ENCODE peak calls at places on chromosome 13, in eight cellular contexts. One of them, this sample, is unnamed.

GRCh38 chr13:33606692-33607091 is 211.3 kb upstream of the RFC3 start:
- DNase-seq in adrenal gland: no peak
- DNase-seq in cardiac muscle cell: peak
- DNase-seq in upper lobe of right lung: no peak
- DNase-seq in ovary: no peak
- DNase-seq in prostate gland: no peak
- DNase-seq in astrocyte of the spinal cord: peak
- DNase-seq in heart right ventricle: no peak
- DNase-seq in this sample: peak

GRCh38 chr13:51520524-51520923 is 63.7 kb upstream of the WDFY2 start:
- DNase-seq in adrenal gland: no peak
- DNase-seq in cardiac muscle cell: no peak
- DNase-seq in upper lobe of right lung: no peak
- DNase-seq in ovary: no peak
- DNase-seq in prostate gland: peak
- DNase-seq in astrocyte of the spinal cord: peak
- DNase-seq in heart right ventricle: no peak
- DNase-seq in this sample: peak

GRCh38 chr13:89267734-89268133 is 1596.6 kb downstream of the SLITRK5 start:
- DNase-seq in adrenal gland: no peak
- DNase-seq in cardiac muscle cell: no peak
- DNase-seq in upper lobe of right lung: no peak
- DNase-seq in ovary: no peak
- DNase-seq in prostate gland: no peak
- DNase-seq in astrocyte of the spinal cord: peak
- DNase-seq in heart right ventricle: no peak
- DNase-seq in this sample: peak

GRCh38 chr13:32314271-32314967 is 744 bp downstream of the ZAR1L start:
- DNase-seq in adrenal gland: peak
- DNase-seq in cardiac muscle cell: no peak
- DNase-seq in upper lobe of right lung: peak
- DNase-seq in ovary: peak
- DNase-seq in prostate gland: no peak
- DNase-seq in astrocyte of the spinal cord: no peak
- DNase-seq in heart right ventricle: peak
- DNase-seq in this sample: no peak

GRCh38 chr13:30581582-30581981 is 36.1 kb upstream of the USPL1 start:
- DNase-seq in adrenal gland: no peak
- DNase-seq in cardiac muscle cell: peak
- DNase-seq in upper lobe of right lung: no peak
- DNase-seq in ovary: no peak
- DNase-seq in prostate gland: no peak
- DNase-seq in astrocyte of the spinal cord: no peak
- DNase-seq in heart right ventricle: no peak
- DNase-seq in this sample: peak

GRCh38 chr13:102877285-102877684 is 31.5 kb downstream of the ERCC5 start:
- DNase-seq in adrenal gland: no peak
- DNase-seq in cardiac muscle cell: no peak
- DNase-seq in upper lobe of right lung: no peak
- DNase-seq in ovary: no peak
- DNase-seq in prostate gland: no peak
- DNase-seq in astrocyte of the spinal cord: peak
- DNase-seq in heart right ventricle: no peak
- DNase-seq in this sample: peak

GRCh38 chr13:56166864-56167263 is 973.9 kb upstream of the PRR20A start:
- DNase-seq in adrenal gland: no peak
- DNase-seq in cardiac muscle cell: no peak
- DNase-seq in upper lobe of right lung: no peak
- DNase-seq in ovary: no peak
- DNase-seq in prostate gland: no peak
- DNase-seq in astrocyte of the spinal cord: no peak
- DNase-seq in heart right ventricle: no peak
- DNase-seq in this sample: no peak

GRCh38 chr13:27208514-27208913 is 36.9 kb upstream of the USP12 start:
- DNase-seq in adrenal gland: no peak
- DNase-seq in cardiac muscle cell: no peak
- DNase-seq in upper lobe of right lung: no peak
- DNase-seq in ovary: no peak
- DNase-seq in prostate gland: no peak
- DNase-seq in astrocyte of the spinal cord: no peak
- DNase-seq in heart right ventricle: no peak
- DNase-seq in this sample: no peak

GRCh38 chr13:51840141-51840540 is 4.8 kb downstream of the TMEM272 start:
- DNase-seq in adrenal gland: no peak
- DNase-seq in cardiac muscle cell: no peak
- DNase-seq in upper lobe of right lung: no peak
- DNase-seq in ovary: no peak
- DNase-seq in prostate gland: no peak
- DNase-seq in astrocyte of the spinal cord: no peak
- DNase-seq in heart right ventricle: no peak
- DNase-seq in this sample: no peak

GRCh38 chr13:75415720-75416119 is 66.2 kb downstream of the TBC1D4 start:
- DNase-seq in adrenal gland: no peak
- DNase-seq in cardiac muscle cell: no peak
- DNase-seq in upper lobe of right lung: no peak
- DNase-seq in ovary: no peak
- DNase-seq in prostate gland: no peak
- DNase-seq in astrocyte of the spinal cord: peak
- DNase-seq in heart right ventricle: no peak
- DNase-seq in this sample: peak

GRCh38 chr13:52164989-52165388 is 5.6 kb upstream of the NEK3 start:
- DNase-seq in adrenal gland: no peak
- DNase-seq in cardiac muscle cell: no peak
- DNase-seq in upper lobe of right lung: no peak
- DNase-seq in ovary: no peak
- DNase-seq in prostate gland: no peak
- DNase-seq in astrocyte of the spinal cord: no peak
- DNase-seq in heart right ventricle: no peak
- DNase-seq in this sample: no peak

GRCh38 chr13:24627864-24628418 is 52.3 kb upstream of the ATP12A start:
- DNase-seq in adrenal gland: no peak
- DNase-seq in cardiac muscle cell: no peak
- DNase-seq in upper lobe of right lung: no peak
- DNase-seq in ovary: no peak
- DNase-seq in prostate gland: no peak
- DNase-seq in astrocyte of the spinal cord: no peak
- DNase-seq in heart right ventricle: no peak
- DNase-seq in this sample: no peak

GRCh38 chr13:29513981-29514719 is 81.3 kb downstream of the SLC7A1 start:
- DNase-seq in adrenal gland: no peak
- DNase-seq in cardiac muscle cell: peak
- DNase-seq in upper lobe of right lung: peak
- DNase-seq in ovary: no peak
- DNase-seq in prostate gland: no peak
- DNase-seq in astrocyte of the spinal cord: no peak
- DNase-seq in heart right ventricle: no peak
- DNase-seq in this sample: no peak

GRCh38 chr13:54449922-54450321 is 1421.3 kb downstream of the OLFM4 start:
- DNase-seq in adrenal gland: no peak
- DNase-seq in cardiac muscle cell: no peak
- DNase-seq in upper lobe of right lung: no peak
- DNase-seq in ovary: no peak
- DNase-seq in prostate gland: no peak
- DNase-seq in astrocyte of the spinal cord: no peak
- DNase-seq in heart right ventricle: no peak
- DNase-seq in this sample: no peak

GRCh38 chr13:80340643-80341097 is 256 bp downstream of the SPRY2 start:
- DNase-seq in adrenal gland: peak
- DNase-seq in cardiac muscle cell: no peak
- DNase-seq in upper lobe of right lung: no peak
- DNase-seq in ovary: no peak
- DNase-seq in prostate gland: no peak
- DNase-seq in astrocyte of the spinal cord: peak
- DNase-seq in heart right ventricle: no peak
- DNase-seq in this sample: peak

GRCh38 chr13:46278474-46278873 is 66.7 kb downstream of the LRRC63 start:
- DNase-seq in adrenal gland: no peak
- DNase-seq in cardiac muscle cell: peak
- DNase-seq in upper lobe of right lung: no peak
- DNase-seq in ovary: no peak
- DNase-seq in prostate gland: no peak
- DNase-seq in astrocyte of the spinal cord: no peak
- DNase-seq in heart right ventricle: no peak
- DNase-seq in this sample: no peak

GRCh38 chr13:110713981-110714797 is 689 bp downstream of the ING1 start:
- DNase-seq in adrenal gland: peak
- DNase-seq in cardiac muscle cell: peak
- DNase-seq in upper lobe of right lung: peak
- DNase-seq in ovary: peak
- DNase-seq in prostate gland: peak
- DNase-seq in astrocyte of the spinal cord: peak
- DNase-seq in heart right ventricle: peak
- DNase-seq in this sample: peak

GRCh38 chr13:87889241-87889640 is 218.1 kb downstream of the SLITRK5 start:
- DNase-seq in adrenal gland: no peak
- DNase-seq in cardiac muscle cell: no peak
- DNase-seq in upper lobe of right lung: no peak
- DNase-seq in ovary: no peak
- DNase-seq in prostate gland: no peak
- DNase-seq in astrocyte of the spinal cord: no peak
- DNase-seq in heart right ventricle: no peak
- DNase-seq in this sample: no peak

GRCh38 chr13:90890435-90890834 is 457.1 kb upstream of the MIR17HG start:
- DNase-seq in adrenal gland: no peak
- DNase-seq in cardiac muscle cell: no peak
- DNase-seq in upper lobe of right lung: no peak
- DNase-seq in ovary: no peak
- DNase-seq in prostate gland: no peak
- DNase-seq in astrocyte of the spinal cord: no peak
- DNase-seq in heart right ventricle: no peak
- DNase-seq in this sample: no peak

DNA sequence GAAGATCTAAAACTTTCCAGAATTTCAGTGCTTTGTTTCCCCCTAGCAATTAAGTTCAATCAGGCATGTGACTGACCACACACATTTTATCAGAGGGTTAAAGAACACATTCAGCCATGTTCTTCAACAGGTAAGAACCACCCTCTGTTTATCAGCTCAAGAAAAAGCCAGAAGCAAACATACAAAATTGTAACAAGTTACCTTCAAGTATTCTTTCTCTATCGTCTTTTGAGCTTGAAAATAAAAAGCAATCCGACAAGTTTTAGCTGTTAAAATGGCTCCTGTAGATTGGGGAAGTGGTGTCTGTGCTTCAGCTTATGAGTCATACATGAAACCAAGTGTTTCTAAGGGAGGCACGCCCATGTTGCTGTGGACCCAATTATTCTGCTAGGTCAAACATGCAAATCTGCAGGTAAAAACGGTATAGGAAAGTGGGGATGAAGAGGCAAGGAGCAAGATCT is at the start of gene ELF1:
- DNase-seq in adrenal gland: peak
- DNase-seq in cardiac muscle cell: no peak
- DNase-seq in upper lobe of right lung: no peak
- DNase-seq in ovary: peak
- DNase-seq in prostate gland: peak
- DNase-seq in astrocyte of the spinal cord: peak
- DNase-seq in heart right ventricle: no peak
- DNase-seq in this sample: peak
- H3K4me3 ChIP-seq in adrenal gland: no peak
- H3K4me3 ChIP-seq in cardiac muscle cell: no peak
- H3K4me3 ChIP-seq in upper lobe of right lung: peak
- H3K4me3 ChIP-seq in ovary: peak
- H3K4me3 ChIP-seq in prostate gland: peak
- H3K4me3 ChIP-seq in astrocyte of the spinal cord: peak
- H3K4me3 ChIP-seq in heart right ventricle: peak
- H3K4me3 ChIP-seq in this sample: no peak

GRCh38 chr13:49369876-49370275 is 74.0 kb downstream of the CAB39L start:
- DNase-seq in adrenal gland: no peak
- DNase-seq in cardiac muscle cell: no peak
- DNase-seq in upper lobe of right lung: no peak
- DNase-seq in ovary: no peak
- DNase-seq in prostate gland: no peak
- DNase-seq in astrocyte of the spinal cord: no peak
- DNase-seq in heart right ventricle: no peak
- DNase-seq in this sample: no peak

GRCh38 chr13:49373699-49374098 is 70.2 kb downstream of the CAB39L start:
- DNase-seq in adrenal gland: no peak
- DNase-seq in cardiac muscle cell: peak
- DNase-seq in upper lobe of right lung: no peak
- DNase-seq in ovary: no peak
- DNase-seq in prostate gland: no peak
- DNase-seq in astrocyte of the spinal cord: peak
- DNase-seq in heart right ventricle: no peak
- DNase-seq in this sample: peak

GRCh38 chr13:49374585-49375290 is 69.1 kb downstream of the CAB39L start:
- DNase-seq in adrenal gland: no peak
- DNase-seq in cardiac muscle cell: no peak
- DNase-seq in upper lobe of right lung: no peak
- DNase-seq in ovary: no peak
- DNase-seq in prostate gland: no peak
- DNase-seq in astrocyte of the spinal cord: peak
- DNase-seq in heart right ventricle: no peak
- DNase-seq in this sample: peak

GRCh38 chr13:49370390-49370789 is 73.5 kb downstream of the CAB39L start:
- DNase-seq in adrenal gland: no peak
- DNase-seq in cardiac muscle cell: no peak
- DNase-seq in upper lobe of right lung: no peak
- DNase-seq in ovary: no peak
- DNase-seq in prostate gland: no peak
- DNase-seq in astrocyte of the spinal cord: no peak
- DNase-seq in heart right ventricle: no peak
- DNase-seq in this sample: no peak

GRCh38 chr13:49371943-49372636 is 71.8 kb downstream of the CAB39L start:
- DNase-seq in adrenal gland: no peak
- DNase-seq in cardiac muscle cell: no peak
- DNase-seq in upper lobe of right lung: no peak
- DNase-seq in ovary: no peak
- DNase-seq in prostate gland: peak
- DNase-seq in astrocyte of the spinal cord: peak
- DNase-seq in heart right ventricle: no peak
- DNase-seq in this sample: peak
- H3K4me3 ChIP-seq in adrenal gland: no peak
- H3K4me3 ChIP-seq in cardiac muscle cell: no peak
- H3K4me3 ChIP-seq in upper lobe of right lung: no peak
- H3K4me3 ChIP-seq in ovary: no peak
- H3K4me3 ChIP-seq in prostate gland: no peak
- H3K4me3 ChIP-seq in astrocyte of the spinal cord: no peak
- H3K4me3 ChIP-seq in heart right ventricle: no peak
- H3K4me3 ChIP-seq in this sample: no peak

DNA sequence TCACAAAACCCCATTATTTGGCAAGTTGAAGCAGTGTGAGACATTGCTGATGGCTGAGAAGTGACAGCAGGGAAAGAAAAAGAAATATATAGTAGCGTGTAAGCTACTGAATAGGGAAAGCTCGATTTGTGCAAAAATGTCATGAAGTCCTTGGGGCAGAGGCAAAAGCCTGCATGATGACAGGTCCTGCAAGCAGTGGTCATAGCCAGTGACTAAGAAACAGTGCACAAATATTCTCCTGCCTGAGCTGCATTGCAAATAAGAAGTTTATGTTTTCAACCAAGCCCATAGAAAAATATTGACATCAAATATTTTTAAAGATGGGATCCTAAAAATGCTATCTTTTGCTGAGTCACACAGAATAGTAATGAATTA is 270.0 kb downstream of the SLITRK6 start:
- DNase-seq in adrenal gland: no peak
- DNase-seq in cardiac muscle cell: no peak
- DNase-seq in upper lobe of right lung: no peak
- DNase-seq in ovary: no peak
- DNase-seq in prostate gland: no peak
- DNase-seq in astrocyte of the spinal cord: peak
- DNase-seq in heart right ventricle: no peak
- DNase-seq in this sample: no peak
- H3K4me3 ChIP-seq in adrenal gland: no peak
- H3K4me3 ChIP-seq in cardiac muscle cell: no peak
- H3K4me3 ChIP-seq in upper lobe of right lung: no peak
- H3K4me3 ChIP-seq in ovary: no peak
- H3K4me3 ChIP-seq in prostate gland: no peak
- H3K4me3 ChIP-seq in astrocyte of the spinal cord: no peak
- H3K4me3 ChIP-seq in heart right ventricle: no peak
- H3K4me3 ChIP-seq in this sample: no peak

GRCh38 chr13:113837554-113838355 is 26.1 kb downstream of the GAS6 start:
- DNase-seq in adrenal gland: peak
- DNase-seq in cardiac muscle cell: peak
- DNase-seq in upper lobe of right lung: peak
- DNase-seq in ovary: peak
- DNase-seq in prostate gland: peak
- DNase-seq in astrocyte of the spinal cord: peak
- DNase-seq in heart right ventricle: peak
- DNase-seq in this sample: peak
- H3K4me3 ChIP-seq in adrenal gland: no peak
- H3K4me3 ChIP-seq in cardiac muscle cell: no peak
- H3K4me3 ChIP-seq in upper lobe of right lung: peak
- H3K4me3 ChIP-seq in ovary: peak
- H3K4me3 ChIP-seq in prostate gland: no peak
- H3K4me3 ChIP-seq in astrocyte of the spinal cord: peak
- H3K4me3 ChIP-seq in heart right ventricle: no peak
- H3K4me3 ChIP-seq in this sample: peak

This sample was measured in choroid plexus epithelial cell.